ENCODE peak calls at places on chromosomes 13 and 19, in six cellular contexts. Z is IMR-90, V is A549, N is SK-N-SH, E is HCT116, S is H1. O is an unnamed sample.

GRCh38 chr19:15397782-15398181 is 18.2 kb upstream of the AKAP8 start:
- DNase-seq in Z (no peak), V (no peak), N (no peak), E (no peak), S (no peak), O (no peak)

GRCh38 chr13:20191311-20191901 is 1.3 kb downstream of the GJB2 start:
- DNase-seq in S (peak), V (no peak), Z (no peak), N (no peak), E (no peak), O (no peak)

GRCh38 chr13:45167611-45168554 is 33.0 kb downstream of the KCTD4 start:
- DNase-seq in S (no peak), E (peak), Z (no peak), V (peak), N (no peak), O (no peak)

GRCh38 chr13:27035892-27036235 is 135.7 kb downstream of the USP12 start:
- DNase-seq in N (no peak), E (peak), V (peak), S (no peak), Z (peak), O (no peak)

GRCh38 chr19:35782589-35782988 is 7.2 kb downstream of the ARHGAP33 start:
- DNase-seq in E (no peak), Z (no peak), V (no peak), N (no peak), S (no peak), O (no peak)

GRCh38 chr19:15321739-15322138 is 10.6 kb downstream of the BRD4 start:
- DNase-seq in S (no peak), N (no peak), E (no peak), Z (no peak), V (no peak), O (no peak)

GRCh38 chr19:41352609-41353465 is 885 bp downstream of the TGFB1 start:
- DNase-seq in V (peak), E (no peak), Z (peak), N (peak), S (peak), O (peak)

GRCh38 chr19:47381653-47382279 is 32.7 kb downstream of the DHX34 start:
- DNase-seq in N (no peak), S (no peak), V (no peak), Z (no peak), E (no peak), O (no peak)

GRCh38 chr13:28031929-28032328 is 43.4 kb upstream of the URAD start:
- DNase-seq in Z (no peak), S (no peak), N (no peak), E (no peak), V (no peak), O (no peak)

GRCh38 chr19:4803736-4804695 is 12.5 kb downstream of the FEM1A start:
- DNase-seq in E (peak), Z (peak), S (peak), V (peak), N (peak), O (peak)

GRCh38 chr19:21256722-21257121 is 72.5 kb downstream of the ZNF708 start:
- DNase-seq in E (peak), N (peak), V (peak), S (no peak), Z (peak), O (peak)

GRCh38 chr13:53382008-53382407 is 353.4 kb downstream of the OLFM4 start:
- DNase-seq in V (no peak), Z (no peak), S (no peak), E (no peak), N (no peak), O (no peak)

GRCh38 chr13:114078501-114079451 is 53.6 kb downstream of the RASA3 start:
- DNase-seq in N (no peak), S (no peak), Z (peak), E (no peak), V (no peak), O (no peak)

GRCh38 chr13:53499551-53499950 is 470.9 kb downstream of the OLFM4 start:
- DNase-seq in V (no peak), E (no peak), Z (no peak), S (no peak), N (no peak), O (no peak)

GRCh38 chr19:46932346-46932745 is 71.5 kb downstream of the ARHGAP35 start:
- DNase-seq in Z (peak), E (no peak), V (no peak), S (no peak), N (no peak), O (no peak)

GRCh38 chr13:50116430-50116973 is 101.3 kb downstream of the KCNRG start:
- DNase-seq in N (no peak), V (no peak), Z (peak), S (no peak), E (no peak), O (no peak)

DNA sequence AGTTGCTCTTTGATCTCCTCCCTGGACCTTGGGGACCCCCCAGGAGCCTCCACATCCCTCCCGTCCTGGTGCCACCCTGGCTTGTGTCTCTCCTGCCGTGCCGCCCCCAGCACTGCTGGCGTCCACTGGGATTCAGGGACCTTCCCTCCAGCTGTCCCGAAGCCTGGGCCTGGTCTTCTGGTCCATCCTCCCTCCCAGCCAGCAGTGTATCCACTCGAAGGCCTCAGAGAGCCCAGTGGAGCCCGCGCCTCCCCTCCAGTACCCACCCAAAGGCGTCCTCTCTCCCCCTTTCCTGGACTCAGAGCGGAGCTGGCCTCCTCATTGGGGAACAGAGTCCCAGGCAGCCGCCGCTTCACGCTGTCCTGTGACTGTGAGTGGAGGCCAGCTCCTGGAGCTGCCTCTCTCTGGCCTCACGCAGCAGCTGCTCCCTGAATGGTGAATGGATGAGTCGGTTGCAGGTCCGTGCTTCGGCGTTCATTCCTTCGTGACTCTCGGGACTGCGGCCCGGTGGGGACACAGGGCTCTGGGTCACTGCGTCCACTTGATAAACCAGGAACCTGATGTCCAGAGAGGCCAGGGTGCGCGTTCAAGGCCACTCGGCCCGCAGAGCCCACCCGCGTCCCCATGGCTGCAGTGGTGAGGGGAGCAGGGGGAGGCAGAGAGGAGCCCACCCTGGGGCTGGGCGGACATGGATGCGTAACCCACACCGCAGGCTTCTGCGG is 12.0 kb downstream of the ONECUT3 start:
- DNase-seq in V (no peak), E (no peak), N (peak), S (peak), Z (no peak), O (no peak)
- TF ChIP-seq RAD21 in V (no peak), E (no peak), N (no peak), S (no peak), Z (no peak), O (no peak)

GRCh38 chr19:10620786-10621185 is 4.6 kb upstream of the SLC44A2 start:
- DNase-seq in V (no peak), S (no peak), N (no peak), E (no peak), Z (no peak), O (no peak)
- TF ChIP-seq RAD21 in V (no peak), S (no peak), N (no peak), E (no peak), Z (no peak), O (no peak)

GRCh38 chr19:52566588-52566987 is 3.5 kb upstream of the ZNF701 start:
- DNase-seq in N (no peak), E (no peak), Z (peak), V (no peak), S (no peak), O (peak)
- TF ChIP-seq RAD21 in N (no peak), E (no peak), Z (no peak), V (no peak), S (no peak), O (no peak)

GRCh38 chr13:51525567-51526165 is 58.6 kb upstream of the WDFY2 start:
- DNase-seq in N (no peak), S (no peak), Z (peak), V (no peak), E (no peak), O (no peak)
- TF ChIP-seq RAD21 in N (no peak), S (no peak), Z (no peak), V (no peak), E (no peak), O (no peak)

GRCh38 chr13:102440259-102440936 is 38.5 kb upstream of the FGF14 start:
- DNase-seq in N (no peak), E (no peak), S (no peak), V (no peak), Z (no peak), O (no peak)
- TF ChIP-seq RAD21 in N (no peak), E (no peak), S (no peak), V (no peak), Z (no peak), O (no peak)

GRCh38 chr13:33208290-33208990 is 77.1 kb downstream of the STARD13 start:
- DNase-seq in S (no peak), Z (no peak), V (no peak), N (no peak), E (no peak), O (no peak)
- TF ChIP-seq RAD21 in S (no peak), Z (no peak), V (no peak), N (no peak), E (no peak), O (no peak)

DNA sequence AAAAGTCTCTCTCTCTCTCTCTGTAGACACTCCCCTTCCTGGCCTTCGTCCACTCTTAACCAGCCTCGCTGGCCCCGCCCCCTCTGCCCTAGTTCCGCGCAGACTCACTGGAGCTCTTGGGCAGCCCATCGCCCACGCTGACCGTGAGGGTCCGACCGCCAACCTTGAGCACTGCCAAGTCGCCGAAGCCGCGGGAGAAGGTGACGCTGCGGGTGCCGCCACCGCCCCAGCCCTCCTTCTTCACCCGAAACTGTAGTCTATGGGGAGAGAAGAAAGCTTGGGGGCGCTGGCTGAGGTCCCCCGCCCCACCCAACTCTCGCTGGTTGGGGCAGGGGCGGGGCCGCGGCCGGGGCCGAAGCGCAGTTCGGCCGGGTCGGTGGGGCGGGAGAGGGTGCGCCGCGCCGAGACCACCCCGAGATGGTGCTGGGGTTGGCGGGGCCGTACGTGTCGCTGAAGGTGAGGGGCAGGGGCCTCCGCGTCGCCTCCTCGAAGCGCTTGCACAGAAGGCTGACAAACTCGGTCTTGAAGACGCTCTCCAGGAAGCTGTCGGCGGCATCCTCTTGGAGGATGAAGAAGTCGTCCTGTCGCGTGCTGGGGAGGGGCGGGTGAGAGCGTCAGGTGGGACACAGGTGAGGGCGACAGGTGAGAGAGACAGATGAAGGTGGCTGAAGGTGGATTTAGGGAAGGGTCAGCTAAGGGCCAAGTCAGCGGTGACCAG is 12.5 kb upstream of the ZNF414 start:
- DNase-seq in S (peak), V (peak), E (peak), N (peak), Z (peak), O (peak)
- TF ChIP-seq RAD21 in S (no peak), V (no peak), E (no peak), N (no peak), Z (no peak), O (no peak)

O was measured in K562.